ENCODE peak calls at places on chromosomes 7 and 10, in eight cellular contexts. One of them, this sample, is unnamed.

GRCh38 chr7:12683678-12684077 is 3.8 kb upstream of the ARL4A start:
- DNase-seq in activated T-cell treated with anti-CD3 and anti-CD28 coated beads, Interleukin-2, amount 50 U/mL, for 72 hours: no peak
- DNase-seq in T-helper 9 cell: no peak
- DNase-seq in neural crest cell: no peak
- DNase-seq in A549: peak
- DNase-seq in activated CD8-positive, alpha-beta memory T cell treated with anti-CD3 and anti-CD28 coated beads for 24 hours: no peak
- DNase-seq in WTC11: no peak
- DNase-seq in activated effector memory CD4-positive, alpha-beta T cell treated with Interleukin-2 at 50 U/mL for 16 hours: no peak
- DNase-seq in this sample: no peak

GRCh38 chr10:107701947-107702346 is 537.4 kb upstream of the SORCS1 start:
- DNase-seq in activated T-cell treated with anti-CD3 and anti-CD28 coated beads, Interleukin-2, amount 50 U/mL, for 72 hours: no peak
- DNase-seq in T-helper 9 cell: no peak
- DNase-seq in neural crest cell: no peak
- DNase-seq in A549: no peak
- DNase-seq in activated CD8-positive, alpha-beta memory T cell treated with anti-CD3 and anti-CD28 coated beads for 24 hours: no peak
- DNase-seq in WTC11: no peak
- DNase-seq in activated effector memory CD4-positive, alpha-beta T cell treated with Interleukin-2 at 50 U/mL for 16 hours: no peak
- DNase-seq in this sample: no peak

GRCh38 chr10:3159160-3159559 is 13.4 kb downstream of the PITRM1 start:
- DNase-seq in activated T-cell treated with anti-CD3 and anti-CD28 coated beads, Interleukin-2, amount 50 U/mL, for 72 hours: no peak
- DNase-seq in T-helper 9 cell: no peak
- DNase-seq in neural crest cell: no peak
- DNase-seq in A549: no peak
- DNase-seq in activated CD8-positive, alpha-beta memory T cell treated with anti-CD3 and anti-CD28 coated beads for 24 hours: peak
- DNase-seq in WTC11: no peak
- DNase-seq in activated effector memory CD4-positive, alpha-beta T cell treated with Interleukin-2 at 50 U/mL for 16 hours: no peak
- DNase-seq in this sample: no peak

GRCh38 chr10:36692759-36693158 is 432.6 kb upstream of the ANKRD30A start:
- DNase-seq in activated T-cell treated with anti-CD3 and anti-CD28 coated beads, Interleukin-2, amount 50 U/mL, for 72 hours: no peak
- DNase-seq in T-helper 9 cell: no peak
- DNase-seq in neural crest cell: no peak
- DNase-seq in A549: no peak
- DNase-seq in activated CD8-positive, alpha-beta memory T cell treated with anti-CD3 and anti-CD28 coated beads for 24 hours: no peak
- DNase-seq in WTC11: no peak
- DNase-seq in activated effector memory CD4-positive, alpha-beta T cell treated with Interleukin-2 at 50 U/mL for 16 hours: no peak
- DNase-seq in this sample: no peak

GRCh38 chr10:88150338-88150737 is 286.9 kb downstream of the PTEN start:
- DNase-seq in activated T-cell treated with anti-CD3 and anti-CD28 coated beads, Interleukin-2, amount 50 U/mL, for 72 hours: no peak
- DNase-seq in T-helper 9 cell: no peak
- DNase-seq in neural crest cell: no peak
- DNase-seq in A549: peak
- DNase-seq in activated CD8-positive, alpha-beta memory T cell treated with anti-CD3 and anti-CD28 coated beads for 24 hours: no peak
- DNase-seq in WTC11: no peak
- DNase-seq in activated effector memory CD4-positive, alpha-beta T cell treated with Interleukin-2 at 50 U/mL for 16 hours: no peak
- DNase-seq in this sample: no peak

GRCh38 chr7:11473220-11473619 is 358.8 kb downstream of the THSD7A start:
- DNase-seq in activated T-cell treated with anti-CD3 and anti-CD28 coated beads, Interleukin-2, amount 50 U/mL, for 72 hours: no peak
- DNase-seq in T-helper 9 cell: no peak
- DNase-seq in neural crest cell: no peak
- DNase-seq in A549: no peak
- DNase-seq in activated CD8-positive, alpha-beta memory T cell treated with anti-CD3 and anti-CD28 coated beads for 24 hours: no peak
- DNase-seq in WTC11: no peak
- DNase-seq in activated effector memory CD4-positive, alpha-beta T cell treated with Interleukin-2 at 50 U/mL for 16 hours: no peak
- DNase-seq in this sample: no peak

GRCh38 chr10:43427166-43427825 is 9.6 kb upstream of the ZNF487 start:
- DNase-seq in activated T-cell treated with anti-CD3 and anti-CD28 coated beads, Interleukin-2, amount 50 U/mL, for 72 hours: peak
- DNase-seq in T-helper 9 cell: no peak
- DNase-seq in neural crest cell: no peak
- DNase-seq in A549: no peak
- DNase-seq in activated CD8-positive, alpha-beta memory T cell treated with anti-CD3 and anti-CD28 coated beads for 24 hours: no peak
- DNase-seq in WTC11: no peak
- DNase-seq in activated effector memory CD4-positive, alpha-beta T cell treated with Interleukin-2 at 50 U/mL for 16 hours: no peak
- DNase-seq in this sample: no peak

GRCh38 chr10:89966211-89966610 is 264.8 kb downstream of the KIF20B start:
- DNase-seq in activated T-cell treated with anti-CD3 and anti-CD28 coated beads, Interleukin-2, amount 50 U/mL, for 72 hours: no peak
- DNase-seq in T-helper 9 cell: no peak
- DNase-seq in neural crest cell: no peak
- DNase-seq in A549: no peak
- DNase-seq in activated CD8-positive, alpha-beta memory T cell treated with anti-CD3 and anti-CD28 coated beads for 24 hours: no peak
- DNase-seq in WTC11: no peak
- DNase-seq in activated effector memory CD4-positive, alpha-beta T cell treated with Interleukin-2 at 50 U/mL for 16 hours: no peak
- DNase-seq in this sample: no peak

GRCh38 chr7:127409629-127410028 is 17.1 kb upstream of the ZNF800 start:
- DNase-seq in activated T-cell treated with anti-CD3 and anti-CD28 coated beads, Interleukin-2, amount 50 U/mL, for 72 hours: no peak
- DNase-seq in T-helper 9 cell: no peak
- DNase-seq in neural crest cell: no peak
- DNase-seq in A549: no peak
- DNase-seq in activated CD8-positive, alpha-beta memory T cell treated with anti-CD3 and anti-CD28 coated beads for 24 hours: no peak
- DNase-seq in WTC11: no peak
- DNase-seq in activated effector memory CD4-positive, alpha-beta T cell treated with Interleukin-2 at 50 U/mL for 16 hours: no peak
- DNase-seq in this sample: no peak

GRCh38 chr10:95841711-95842498 is 65.9 kb upstream of the CC2D2B start:
- DNase-seq in activated T-cell treated with anti-CD3 and anti-CD28 coated beads, Interleukin-2, amount 50 U/mL, for 72 hours: peak
- DNase-seq in T-helper 9 cell: peak
- DNase-seq in neural crest cell: peak
- DNase-seq in A549: peak
- DNase-seq in activated CD8-positive, alpha-beta memory T cell treated with anti-CD3 and anti-CD28 coated beads for 24 hours: no peak
- DNase-seq in WTC11: peak
- DNase-seq in activated effector memory CD4-positive, alpha-beta T cell treated with Interleukin-2 at 50 U/mL for 16 hours: no peak
- DNase-seq in this sample: peak

GRCh38 chr7:74718336-74718735 is 55.5 kb upstream of the NCF1 start:
- DNase-seq in activated T-cell treated with anti-CD3 and anti-CD28 coated beads, Interleukin-2, amount 50 U/mL, for 72 hours: no peak
- DNase-seq in T-helper 9 cell: no peak
- DNase-seq in neural crest cell: no peak
- DNase-seq in A549: no peak
- DNase-seq in activated CD8-positive, alpha-beta memory T cell treated with anti-CD3 and anti-CD28 coated beads for 24 hours: no peak
- DNase-seq in WTC11: no peak
- DNase-seq in activated effector memory CD4-positive, alpha-beta T cell treated with Interleukin-2 at 50 U/mL for 16 hours: no peak
- DNase-seq in this sample: no peak

GRCh38 chr7:136312592-136312991 is 335.4 kb upstream of the MTPN start:
- DNase-seq in activated T-cell treated with anti-CD3 and anti-CD28 coated beads, Interleukin-2, amount 50 U/mL, for 72 hours: no peak
- DNase-seq in T-helper 9 cell: no peak
- DNase-seq in neural crest cell: no peak
- DNase-seq in A549: no peak
- DNase-seq in activated CD8-positive, alpha-beta memory T cell treated with anti-CD3 and anti-CD28 coated beads for 24 hours: no peak
- DNase-seq in WTC11: no peak
- DNase-seq in activated effector memory CD4-positive, alpha-beta T cell treated with Interleukin-2 at 50 U/mL for 16 hours: no peak
- DNase-seq in this sample: no peak

GRCh38 chr7:135100856-135101255 is 47.0 kb upstream of the TMEM140 start:
- DNase-seq in activated T-cell treated with anti-CD3 and anti-CD28 coated beads, Interleukin-2, amount 50 U/mL, for 72 hours: no peak
- DNase-seq in T-helper 9 cell: no peak
- DNase-seq in neural crest cell: no peak
- DNase-seq in A549: no peak
- DNase-seq in activated CD8-positive, alpha-beta memory T cell treated with anti-CD3 and anti-CD28 coated beads for 24 hours: no peak
- DNase-seq in WTC11: no peak
- DNase-seq in activated effector memory CD4-positive, alpha-beta T cell treated with Interleukin-2 at 50 U/mL for 16 hours: no peak
- DNase-seq in this sample: no peak

GRCh38 chr10:93437946-93438795 is 44.0 kb downstream of the MYOF start:
- DNase-seq in activated T-cell treated with anti-CD3 and anti-CD28 coated beads, Interleukin-2, amount 50 U/mL, for 72 hours: no peak
- DNase-seq in T-helper 9 cell: no peak
- DNase-seq in neural crest cell: no peak
- DNase-seq in A549: peak
- DNase-seq in activated CD8-positive, alpha-beta memory T cell treated with anti-CD3 and anti-CD28 coated beads for 24 hours: no peak
- DNase-seq in WTC11: no peak
- DNase-seq in activated effector memory CD4-positive, alpha-beta T cell treated with Interleukin-2 at 50 U/mL for 16 hours: no peak
- DNase-seq in this sample: no peak

GRCh38 chr10:23338155-23338828 is 6.3 kb downstream of the C10orf67 start:
- DNase-seq in activated T-cell treated with anti-CD3 and anti-CD28 coated beads, Interleukin-2, amount 50 U/mL, for 72 hours: no peak
- DNase-seq in T-helper 9 cell: no peak
- DNase-seq in neural crest cell: no peak
- DNase-seq in A549: peak
- DNase-seq in activated CD8-positive, alpha-beta memory T cell treated with anti-CD3 and anti-CD28 coated beads for 24 hours: no peak
- DNase-seq in WTC11: peak
- DNase-seq in activated effector memory CD4-positive, alpha-beta T cell treated with Interleukin-2 at 50 U/mL for 16 hours: no peak
- DNase-seq in this sample: no peak

GRCh38 chr10:70769121-70769520 is 16.1 kb downstream of the TBATA start:
- DNase-seq in activated T-cell treated with anti-CD3 and anti-CD28 coated beads, Interleukin-2, amount 50 U/mL, for 72 hours: no peak
- DNase-seq in T-helper 9 cell: no peak
- DNase-seq in neural crest cell: no peak
- DNase-seq in A549: no peak
- DNase-seq in activated CD8-positive, alpha-beta memory T cell treated with anti-CD3 and anti-CD28 coated beads for 24 hours: no peak
- DNase-seq in WTC11: no peak
- DNase-seq in activated effector memory CD4-positive, alpha-beta T cell treated with Interleukin-2 at 50 U/mL for 16 hours: no peak
- DNase-seq in this sample: no peak

GRCh38 chr10:88934900-88935672 is 17.5 kb downstream of the ACTA2 start:
- DNase-seq in activated T-cell treated with anti-CD3 and anti-CD28 coated beads, Interleukin-2, amount 50 U/mL, for 72 hours: peak
- DNase-seq in T-helper 9 cell: peak
- DNase-seq in neural crest cell: peak
- DNase-seq in A549: peak
- DNase-seq in activated CD8-positive, alpha-beta memory T cell treated with anti-CD3 and anti-CD28 coated beads for 24 hours: peak
- DNase-seq in WTC11: peak
- DNase-seq in activated effector memory CD4-positive, alpha-beta T cell treated with Interleukin-2 at 50 U/mL for 16 hours: peak
- DNase-seq in this sample: peak

GRCh38 chr7:33719059-33719581 is 186.2 kb upstream of the BMPER start:
- DNase-seq in activated T-cell treated with anti-CD3 and anti-CD28 coated beads, Interleukin-2, amount 50 U/mL, for 72 hours: no peak
- DNase-seq in T-helper 9 cell: no peak
- DNase-seq in neural crest cell: no peak
- DNase-seq in A549: no peak
- DNase-seq in activated CD8-positive, alpha-beta memory T cell treated with anti-CD3 and anti-CD28 coated beads for 24 hours: no peak
- DNase-seq in WTC11: no peak
- DNase-seq in activated effector memory CD4-positive, alpha-beta T cell treated with Interleukin-2 at 50 U/mL for 16 hours: no peak
- DNase-seq in this sample: no peak

GRCh38 chr10:8053446-8054242 is 844 bp upstream of the GATA3 start:
- DNase-seq in activated T-cell treated with anti-CD3 and anti-CD28 coated beads, Interleukin-2, amount 50 U/mL, for 72 hours: peak
- DNase-seq in T-helper 9 cell: peak
- DNase-seq in neural crest cell: peak
- DNase-seq in A549: peak
- DNase-seq in activated CD8-positive, alpha-beta memory T cell treated with anti-CD3 and anti-CD28 coated beads for 24 hours: peak
- DNase-seq in WTC11: peak
- DNase-seq in activated effector memory CD4-positive, alpha-beta T cell treated with Interleukin-2 at 50 U/mL for 16 hours: peak
- DNase-seq in this sample: peak

GRCh38 chr7:27174077-27175004 is at the start of gene HOXA10:
- DNase-seq in activated T-cell treated with anti-CD3 and anti-CD28 coated beads, Interleukin-2, amount 50 U/mL, for 72 hours: no peak
- DNase-seq in T-helper 9 cell: no peak
- DNase-seq in neural crest cell: no peak
- DNase-seq in A549: no peak
- DNase-seq in activated CD8-positive, alpha-beta memory T cell treated with anti-CD3 and anti-CD28 coated beads for 24 hours: peak
- DNase-seq in WTC11: no peak
- DNase-seq in activated effector memory CD4-positive, alpha-beta T cell treated with Interleukin-2 at 50 U/mL for 16 hours: no peak
- DNase-seq in this sample: no peak

GRCh38 chr10:77308084-77308732 is 329.4 kb downstream of the KCNMA1 start:
- DNase-seq in activated T-cell treated with anti-CD3 and anti-CD28 coated beads, Interleukin-2, amount 50 U/mL, for 72 hours: no peak
- DNase-seq in T-helper 9 cell: no peak
- DNase-seq in neural crest cell: no peak
- DNase-seq in A549: no peak
- DNase-seq in activated CD8-positive, alpha-beta memory T cell treated with anti-CD3 and anti-CD28 coated beads for 24 hours: no peak
- DNase-seq in WTC11: no peak
- DNase-seq in activated effector memory CD4-positive, alpha-beta T cell treated with Interleukin-2 at 50 U/mL for 16 hours: no peak
- DNase-seq in this sample: no peak

This sample was measured in stimulated activated effector memory CD8-positive, alpha-beta T cell treated with anti-CD3 and anti-CD28 coated beads, Interleukin-12 subunit alpha, Interleukin-12 subunit beta, amount 100 ng/mL, for 72 hours.